ENCODE peak calls at places on chromosome 1, in nine cellular contexts. S is RPMI7951; U is KBM-7; Z is Caki2; W is NCI-H345; N is activated T-cell treated with anti-CD3 and anti-CD28 coated beads, Interleukin-2, amount 50 U/mL, for 72 hours; I is HuH-7; G is activated effector memory CD4-positive, alpha-beta T cell treated with anti-CD3 and anti-CD28 coated beads, Interleukin-2, amount 50 U/mL, for 16 hours; Q is stimulated activated CD8-positive, alpha-beta memory T cell treated with anti-CD3 and anti-CD28 coated beads, Interleukin-4, amount 100 ng/mL, for 24 hours. P is an unnamed sample.

GRCh38 chr1:235326719-235327558 is 1.0 kb downstream of the ARID4B start:
- DNase-seq in S (peak), U (peak), Z (peak), W (peak), N (peak), I (peak), G (peak), Q (peak), P (peak)

GRCh38 chr1:108557311-108557710 is 2.6 kb upstream of the EEIG2 start:
- DNase-seq in S (no peak), U (no peak), Z (no peak), W (no peak), N (no peak), I (no peak), G (no peak), Q (no peak), P (no peak)

GRCh38 chr1:182718311-182718710 is 33.9 kb upstream of the RGS8 start:
- DNase-seq in S (no peak), U (no peak), Z (no peak), W (no peak), N (peak), I (no peak), G (no peak), Q (no peak), P (peak)

GRCh38 chr1:157994704-157995540 is 1.5 kb downstream of the KIRREL1 start:
- DNase-seq in S (peak), U (peak), Z (no peak), W (no peak), N (no peak), I (no peak), G (no peak), Q (no peak), P (no peak)

GRCh38 chr1:42385283-42385682 is 4.7 kb downstream of the RIMKLA start:
- DNase-seq in S (no peak), U (no peak), Z (peak), W (no peak), N (no peak), I (no peak), G (no peak), Q (no peak), P (no peak)

GRCh38 chr1:21741206-21741605 is 41.7 kb downstream of the USP48 start:
- DNase-seq in S (no peak), U (no peak), Z (no peak), W (no peak), N (no peak), I (no peak), G (no peak), Q (no peak), P (no peak)

GRCh38 chr1:101219919-101220695 is 16.7 kb upstream of the S1PR1 start:
- DNase-seq in S (no peak), U (no peak), Z (no peak), W (peak), N (no peak), I (no peak), G (no peak), Q (no peak), P (no peak)

GRCh38 chr1:171611306-171611705 is 10.7 kb upstream of the MYOCOS start:
- DNase-seq in S (peak), U (no peak), Z (no peak), W (no peak), N (no peak), I (no peak), G (no peak), Q (no peak), P (no peak)

GRCh38 chr1:36433102-36433501 is 17.1 kb downstream of the OSCP1 start:
- DNase-seq in S (no peak), U (no peak), Z (no peak), W (no peak), N (no peak), I (no peak), G (no peak), Q (no peak), P (no peak)

GRCh38 chr1:111471012-111471411 is 2.8 kb upstream of the C1orf162 start:
- DNase-seq in S (no peak), U (peak), Z (no peak), W (no peak), N (peak), I (no peak), G (peak), Q (peak), P (peak)